ENCODE peak calls at places on chromosome 10, in seven cellular contexts. F, S, R, Z, P, G and V are unnamed samples.
A peak's percentile ranks its signal among the peaks of the same experiment; 100 is the strongest.

GRCh38 chr10:104339469-104340098 is 1.3 kb upstream of the ITPRIP start:
- DNase-seq in F (no peak), S (no peak), R (peak; percentile 84), Z (no peak), P (no peak), G (no peak), V (peak; percentile 85)

GRCh38 chr10:14383266-14383665 is 52.5 kb upstream of the FRMD4A start:
- DNase-seq in F (no peak), S (no peak), R (no peak), Z (no peak), P (peak; percentile 92), G (no peak), V (no peak)

GRCh38 chr10:93751832-93752231 is 5.9 kb upstream of the LGI1 start:
- DNase-seq in F (no peak), S (no peak), R (peak; percentile 63), Z (peak; percentile 34), P (no peak), G (peak; percentile 42), V (peak; percentile 32)

GRCh38 chr10:12484945-12485805 is 135.8 kb downstream of the CAMK1D start:
- DNase-seq in F (peak; percentile 83), S (no peak), R (no peak), Z (no peak), P (no peak), G (peak; percentile 43), V (peak; percentile 33)

GRCh38 chr10:78540355-78541076 is 506.9 kb downstream of the RPS24 start:
- DNase-seq in F (no peak), S (no peak), R (no peak), Z (no peak), P (no peak), G (no peak), V (no peak)

GRCh38 chr10:102542800-102543418 is 39.1 kb downstream of the SUFU start:
- DNase-seq in F (no peak), S (peak; percentile 43), R (no peak), Z (no peak), P (no peak), G (no peak), V (peak; percentile 75)

GRCh38 chr10:9845075-9845474 is 1172.6 kb upstream of the CELF2 start:
- DNase-seq in F (no peak), S (no peak), R (no peak), Z (no peak), P (no peak), G (no peak), V (no peak)

GRCh38 chr10:110576220-110576619 is 8.7 kb downstream of the SMC3 start:
- DNase-seq in F (no peak), S (no peak), R (no peak), Z (no peak), P (no peak), G (no peak), V (peak; percentile 93)

GRCh38 chr10:18164093-18164492 is 23.9 kb downstream of the CACNB2 start:
- DNase-seq in F (no peak), S (peak; percentile 41), R (no peak), Z (no peak), P (no peak), G (no peak), V (peak; percentile 77)

GRCh38 chr10:79185067-79185774 is 116.5 kb downstream of the ZMIZ1 start:
- DNase-seq in F (no peak), S (no peak), R (peak; percentile 67), Z (no peak), P (no peak), G (no peak), V (peak; percentile 41)

GRCh38 chr10:75404335-75405200 is 3.0 kb upstream of the ZNF503 start:
- DNase-seq in F (peak; percentile 43), S (no peak), R (no peak), Z (no peak), P (no peak), G (peak; percentile 51), V (no peak)

GRCh38 chr10:63825111-63825510 is 303.9 kb downstream of the REEP3 start:
- DNase-seq in F (no peak), S (no peak), R (no peak), Z (no peak), P (peak; percentile 2), G (no peak), V (peak; percentile 38)

GRCh38 chr10:84360634-84361365 is 32.4 kb downstream of the CCSER2 start:
- DNase-seq in F (no peak), S (no peak), R (no peak), Z (no peak), P (peak; percentile 19), G (no peak), V (peak; percentile 38)

GRCh38 chr10:132939957-132940790 is 2.2 kb downstream of the CFAP46 start:
- DNase-seq in F (peak; percentile 83), S (peak; percentile 11), R (peak; percentile 53), Z (no peak), P (no peak), G (peak; percentile 77), V (peak; percentile 60)

DNA sequence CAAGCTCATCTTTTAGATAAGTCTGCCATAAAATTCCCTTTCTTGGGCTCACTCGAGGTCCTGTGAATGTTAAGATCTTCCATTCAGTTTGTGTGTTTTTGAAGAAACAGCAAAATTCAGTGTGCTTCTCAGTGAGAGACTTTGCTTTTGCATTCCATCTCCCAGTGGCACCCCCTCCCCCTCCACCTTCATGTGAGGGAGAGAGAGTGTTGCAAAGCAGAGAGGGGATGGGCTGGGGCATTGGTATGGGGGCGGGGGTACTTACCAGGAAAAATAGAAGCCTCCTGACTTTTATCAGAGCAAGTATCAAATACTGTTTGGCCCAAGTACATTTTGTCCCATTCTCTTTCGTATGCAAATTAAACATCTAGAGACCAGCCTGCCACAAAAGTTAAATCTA is 3.7 kb upstream of the TECTB start:
- DNase-seq in F (no peak), S (no peak), R (no peak), Z (no peak), P (no peak), G (peak; percentile 25), V (no peak)
- TF ChIP-seq CTCF in F (no peak), S (no peak), R (no peak), Z (no peak), P (no peak), G (no peak), V (no peak)

GRCh38 chr10:126122856-126123255 is 226.5 kb downstream of the FANK1 start:
- DNase-seq in F (no peak), S (no peak), R (no peak), Z (no peak), P (no peak), G (no peak), V (no peak)

GRCh38 chr10:126124923-126125322 is 228.6 kb downstream of the FANK1 start:
- DNase-seq in F (no peak), S (no peak), R (no peak), Z (no peak), P (no peak), G (no peak), V (no peak)

GRCh38 chr10:126126023-126126422 is 229.7 kb downstream of the FANK1 start:
- DNase-seq in F (no peak), S (no peak), R (no peak), Z (no peak), P (no peak), G (no peak), V (no peak)

GRCh38 chr10:126123466-126123865 is 227.1 kb downstream of the FANK1 start:
- DNase-seq in F (no peak), S (no peak), R (no peak), Z (no peak), P (no peak), G (peak; percentile 29), V (no peak)

GRCh38 chr10:126124044-126124443 is 227.7 kb downstream of the FANK1 start:
- DNase-seq in F (no peak), S (no peak), R (no peak), Z (no peak), P (no peak), G (no peak), V (no peak)
- TF ChIP-seq CTCF in F (no peak), S (no peak), R (no peak), Z (no peak), P (no peak), G (no peak), V (no peak)

GRCh38 chr10:71368639-71369038 is 28.1 kb upstream of the CDH23 start:
- DNase-seq in F (no peak), S (no peak), R (no peak), Z (no peak), P (no peak), G (no peak), V (no peak)
- TF ChIP-seq CTCF in F (no peak), S (no peak), R (no peak), Z (peak; percentile 41), P (no peak), G (no peak), V (no peak)

GRCh38 chr10:42598249-42598873 is 40.0 kb downstream of the ZNF33B start:
- DNase-seq in F (no peak), S (no peak), R (no peak), Z (no peak), P (no peak), G (no peak), V (no peak)
- TF ChIP-seq CTCF in F (no peak), S (no peak), R (no peak), Z (no peak), P (no peak), G (no peak), V (no peak)

GRCh38 chr10:73398024-73398423 is 15.8 kb downstream of the ANXA7 start:
- DNase-seq in F (no peak), S (no peak), R (no peak), Z (no peak), P (no peak), G (peak; percentile 67), V (no peak)
- TF ChIP-seq CTCF in F (no peak), S (peak; percentile 28), R (no peak), Z (peak; percentile 71), P (peak; percentile 31), G (peak; percentile 34), V (no peak)

DNA sequence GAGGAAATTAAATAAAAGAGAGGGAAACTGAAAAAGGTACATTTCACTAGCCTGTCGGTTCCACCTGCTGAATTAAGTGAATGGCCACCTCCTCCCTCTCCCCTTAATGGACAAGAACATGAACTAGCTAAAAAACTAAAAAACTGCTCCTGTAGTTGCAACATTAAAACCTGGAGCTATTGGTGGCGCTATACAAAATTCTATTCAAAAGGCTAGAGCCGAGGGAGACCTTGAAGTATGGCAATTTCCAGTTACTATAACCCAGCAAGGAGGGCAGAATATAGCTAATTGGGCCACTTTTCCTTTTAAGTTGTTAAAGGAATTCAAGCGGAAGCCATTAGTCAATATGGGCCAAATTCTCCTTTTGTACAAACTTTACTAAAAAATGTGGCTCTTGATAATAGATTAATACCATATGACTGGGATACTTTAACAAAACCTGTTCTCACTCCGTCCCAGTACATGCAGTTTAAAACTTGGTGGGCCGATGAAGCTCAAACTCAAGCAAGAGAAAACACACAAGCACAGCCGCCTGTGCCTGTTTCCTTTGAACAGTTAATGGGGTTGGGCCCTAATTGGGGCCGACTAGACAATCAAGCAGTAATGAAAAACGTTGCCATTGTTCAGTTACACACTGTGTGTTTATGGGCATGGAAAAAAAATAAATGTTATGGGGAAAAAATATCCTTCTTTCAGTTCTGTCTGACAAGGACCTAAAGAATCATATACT is 6.5 kb upstream of the CHST3 start:
- DNase-seq in F (no peak), S (no peak), R (no peak), Z (no peak), P (no peak), G (no peak), V (no peak)
- TF ChIP-seq CTCF in F (no peak), S (peak; percentile 19), R (no peak), Z (peak; percentile 27), P (peak; percentile 27), G (no peak), V (no peak)

GRCh38 chr10:52566471-52567246 is 205.9 kb downstream of the MBL2 start:
- DNase-seq in F (no peak), S (peak; percentile 23), R (no peak), Z (peak; percentile 35), P (peak; percentile 22), G (no peak), V (peak; percentile 88)
- TF ChIP-seq CTCF in F (no peak), S (peak; percentile 74), R (no peak), Z (peak; percentile 58), P (peak; percentile 65), G (peak; percentile 34), V (peak; percentile 63)